ENCODE peak calls at places on chromosomes 12 and 14, in five cellular contexts. B, A, X, D and N are unnamed samples.

GRCh38 chr12:3045494-3045893 is 31.7 kb upstream of the TSPAN9 start:
- DNase-seq in B (no peak), A (no peak), X (no peak), D (no peak), N (no peak)

GRCh38 chr12:127162902-127163301 is 1104.1 kb upstream of the TMEM132C start:
- DNase-seq in B (no peak), A (peak), X (peak), D (peak), N (no peak)

GRCh38 chr12:48454675-48455074 is 17.7 kb upstream of the ANP32D start:
- DNase-seq in B (peak), A (peak), X (peak), D (peak), N (no peak)

GRCh38 chr14:93977790-93978581 is 1.6 kb upstream of the ASB2 start:
- DNase-seq in B (no peak), A (no peak), X (no peak), D (no peak), N (no peak)

GRCh38 chr12:20601668-20602280 is 93.4 kb upstream of the SLCO1C1 start:
- DNase-seq in B (peak), A (peak), X (peak), D (peak), N (no peak)

GRCh38 chr14:30450620-30451019 is 108.3 kb upstream of the G2E3 start:
- DNase-seq in B (no peak), A (peak), X (no peak), D (no peak), N (no peak)

GRCh38 chr14:85587152-85587697 is 57.3 kb downstream of the FLRT2 start:
- DNase-seq in B (no peak), A (peak), X (peak), D (peak), N (no peak)

GRCh38 chr12:56749364-56749763 is 2.8 kb downstream of the PRIM1 start:
- DNase-seq in B (no peak), A (no peak), X (no peak), D (no peak), N (no peak)

GRCh38 chr12:125340791-125341190 is 275.6 kb downstream of the AACS start:
- DNase-seq in B (no peak), A (peak), X (peak), D (peak), N (no peak)

GRCh38 chr14:29796853-29797252 is 130.8 kb downstream of the PRKD1 start:
- DNase-seq in B (no peak), A (no peak), X (no peak), D (no peak), N (no peak)

GRCh38 chr14:105355850-105356604 is 41.5 kb downstream of the PACS2 start:
- DNase-seq in B (no peak), A (no peak), X (no peak), D (no peak), N (no peak)

GRCh38 chr14:105356927-105357326 is 41.4 kb upstream of the TEX22 start:
- DNase-seq in B (no peak), A (no peak), X (no peak), D (no peak), N (no peak)

GRCh38 chr14:105358943-105359342 is 39.4 kb upstream of the TEX22 start:
- DNase-seq in B (no peak), A (no peak), X (no peak), D (no peak), N (no peak)

GRCh38 chr14:105357626-105358025 is 40.7 kb upstream of the TEX22 start:
- DNase-seq in B (no peak), A (no peak), X (no peak), D (no peak), N (no peak)

GRCh38 chr14:105358140-105358846 is 40.0 kb upstream of the TEX22 start:
- DNase-seq in B (no peak), A (no peak), X (no peak), D (no peak), N (no peak)
- H3K4me3 ChIP-seq in B (no peak), A (no peak), X (no peak), D (no peak), N (no peak)

DNA sequence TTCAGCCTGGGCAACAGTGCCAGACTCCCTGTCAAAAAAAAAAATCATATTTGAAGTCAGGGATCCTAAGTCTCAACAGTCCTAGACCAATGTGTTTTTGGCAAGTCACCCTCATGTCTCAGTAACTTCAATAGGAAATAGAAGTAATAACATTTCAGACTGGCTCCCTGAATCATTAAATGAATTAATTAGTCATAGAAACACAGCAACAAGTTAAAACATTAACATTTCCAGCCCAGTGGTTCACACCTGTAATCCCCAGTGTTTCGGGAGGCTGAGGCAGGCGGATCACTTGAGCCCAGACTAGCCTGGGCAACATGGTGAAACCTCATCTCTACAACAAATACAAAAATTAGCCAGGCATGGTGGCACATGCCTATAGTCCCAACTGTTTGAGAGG is 125.2 kb downstream of the GTF2A1 start:
- DNase-seq in B (no peak), A (no peak), X (no peak), D (no peak), N (no peak)
- H3K4me3 ChIP-seq in B (no peak), A (no peak), X (no peak), D (no peak), N (no peak)

DNA sequence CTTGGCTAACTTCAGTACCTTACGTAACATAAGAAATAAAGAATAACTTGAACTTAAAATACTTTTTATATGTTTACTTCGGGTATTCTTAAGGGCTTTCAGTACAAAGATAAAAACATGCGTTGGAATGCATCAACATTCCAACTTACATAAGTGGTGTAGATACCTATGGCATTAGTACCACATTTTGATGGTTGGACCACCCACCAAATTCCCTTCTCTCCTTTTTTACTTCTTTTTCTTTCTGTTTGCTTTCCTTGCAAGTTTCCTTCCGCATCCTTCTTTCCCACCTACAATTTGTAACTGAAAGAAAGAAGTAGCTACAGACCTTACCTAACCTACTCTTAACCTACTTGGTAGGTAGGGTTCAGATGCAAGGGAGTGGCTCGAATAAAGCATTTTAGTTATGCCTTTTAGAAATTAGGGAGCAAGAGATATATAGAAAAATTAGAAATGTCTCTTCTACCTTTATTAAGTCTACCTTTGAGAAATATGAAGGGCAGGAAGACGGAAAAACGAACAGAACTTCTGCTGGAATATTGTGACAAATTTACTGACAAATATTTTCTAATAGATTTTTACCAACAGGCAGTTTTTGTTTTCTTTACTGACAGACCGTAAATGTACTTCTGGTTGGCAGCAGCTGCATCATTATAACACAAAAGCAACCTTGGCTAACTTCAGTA is 2.1 kb upstream of the ARHGAP5 start:
- DNase-seq in B (no peak), A (no peak), X (no peak), D (peak), N (no peak)
- H3K4me3 ChIP-seq in B (peak), A (peak), X (peak), D (peak), N (peak)

GRCh38 chr12:92132282-92132681 is 13.4 kb downstream of the BTG1 start:
- DNase-seq in B (no peak), A (no peak), X (no peak), D (no peak), N (no peak)
- H3K4me3 ChIP-seq in B (no peak), A (no peak), X (no peak), D (no peak), N (no peak)